ENCODE peak calls at places on chromosomes 2 and 18, in four cellular contexts. V is lower lobe of right lung, Z is heart left ventricle, S is Peyer's patch. J is an unnamed sample. For H3K4me1 and H3K36me3, the result is how much of the 10 kb centered on the place peaks cover.

GRCh38 chr2:121530210-121530562 is 494 bp upstream of the RNU4ATAC start:
- DNase-seq in Z (peak), V (peak), S (no peak), J (peak)

GRCh38 chr2:219965287-219965870 is 337.9 kb downstream of the SLC4A3 start:
- DNase-seq in V (no peak), Z (no peak), S (no peak), J (no peak)

GRCh38 chr2:201263774-201264173 is 3.4 kb downstream of the CASP8 start:
- DNase-seq in S (no peak), V (no peak), Z (no peak), J (no peak)

GRCh38 chr2:134398300-134398699 is 144.4 kb downstream of the MGAT5 start:
- DNase-seq in Z (no peak), S (no peak), V (no peak), J (no peak)

GRCh38 chr2:101731221-101732054 is 33.9 kb downstream of the MAP4K4 start:
- DNase-seq in V (no peak), S (no peak), Z (no peak), J (no peak)

GRCh38 chr2:200735061-200735460 is 76.6 kb upstream of the BZW1 start:
- DNase-seq in S (no peak), V (no peak), Z (no peak), J (no peak)

GRCh38 chr2:158414538-158414937 is 42.0 kb downstream of the CCDC148 start:
- DNase-seq in Z (no peak), S (no peak), V (no peak), J (no peak)

GRCh38 chr2:239393401-239393940 is 7.3 kb downstream of the HDAC4 start:
- DNase-seq in V (peak), S (no peak), Z (peak), J (peak)

GRCh38 chr2:205198130-205198505 is 484.2 kb upstream of the NRP2 start:
- DNase-seq in S (no peak), V (no peak), Z (peak), J (no peak)

GRCh38 chr2:216535454-216535995 is 36.9 kb downstream of the RPL37A start:
- DNase-seq in V (peak), Z (peak), S (no peak), J (peak)

GRCh38 chr2:100895402-100895801 is 75.5 kb downstream of the NPAS2 start:
- DNase-seq in V (no peak), S (no peak), Z (peak), J (no peak)

GRCh38 chr18:73708596-73708995 is 439.0 kb downstream of the FBXO15 start:
- DNase-seq in S (no peak), Z (no peak), V (no peak), J (no peak)
- H3K4me3 ChIP-seq in S (no peak), Z (no peak), V (no peak), J (no peak)

GRCh38 chr2:30262716-30263309 is 31.5 kb downstream of the LBH start:
- DNase-seq in V (no peak), S (no peak), Z (no peak), J (no peak)
- H3K4me1 ChIP-seq in V (under half), S (under half), Z (under half), J (under half)

GRCh38 chr2:127283275-127283674 is 10.7 kb downstream of the ERCC3 start:
- DNase-seq in S (no peak), Z (no peak), V (no peak), J (no peak)
- H3K36me3 ChIP-seq in S (half or more), Z (half or more), V (half or more), J (under half)

DNA sequence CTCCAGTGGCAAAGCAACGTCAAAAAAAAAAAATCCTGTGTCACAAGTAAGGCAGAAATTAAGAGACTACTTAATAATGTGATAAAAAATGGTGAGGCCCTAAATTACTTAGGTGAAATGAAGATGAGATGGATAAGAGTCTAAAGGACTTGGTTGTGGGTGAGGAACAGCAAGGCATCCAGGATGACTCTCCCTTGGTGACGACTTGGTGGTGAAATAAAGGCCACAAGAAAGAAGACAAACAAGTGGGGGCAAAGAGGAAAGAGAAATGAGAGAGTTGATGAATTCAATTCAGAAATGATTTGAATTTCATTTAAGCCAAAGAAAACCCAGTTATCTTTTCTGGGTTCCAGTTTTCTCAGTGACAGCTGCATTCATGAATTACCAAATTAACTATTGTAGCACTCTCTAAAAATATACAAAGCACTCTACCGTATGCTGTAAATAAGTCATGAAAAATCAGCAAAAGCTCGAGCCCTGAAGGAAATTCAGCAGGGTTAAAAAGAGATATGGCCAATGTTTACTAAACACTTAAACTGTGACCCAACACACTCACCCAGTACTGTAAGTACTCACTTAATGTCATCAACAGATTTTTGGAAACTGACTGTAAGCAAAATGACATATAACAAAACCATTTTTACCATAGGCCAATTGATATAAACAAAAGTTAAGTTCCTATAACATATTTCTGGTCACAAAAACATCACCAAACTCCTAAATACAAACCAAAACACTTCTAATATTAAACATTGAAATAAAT is 1.4 kb downstream of the METTL8 start:
- DNase-seq in Z (no peak), S (no peak), V (no peak), J (no peak)
- H3K4me3 ChIP-seq in Z (no peak), S (no peak), V (no peak), J (no peak)

GRCh38 chr2:146992466-146992865 is 852.4 kb upstream of the ACVR2A start:
- DNase-seq in S (no peak), Z (no peak), V (no peak), J (no peak)

GRCh38 chr2:147002256-147002655 is 842.6 kb upstream of the ACVR2A start:
- DNase-seq in Z (no peak), S (no peak), V (no peak), J (no peak)

GRCh38 chr2:146997488-146997887 is 847.3 kb upstream of the ACVR2A start:
- DNase-seq in V (no peak), Z (no peak), S (no peak), J (no peak)

GRCh38 chr2:146994246-146994645 is 850.6 kb upstream of the ACVR2A start:
- DNase-seq in S (no peak), Z (no peak), V (no peak), J (no peak)

DNA sequence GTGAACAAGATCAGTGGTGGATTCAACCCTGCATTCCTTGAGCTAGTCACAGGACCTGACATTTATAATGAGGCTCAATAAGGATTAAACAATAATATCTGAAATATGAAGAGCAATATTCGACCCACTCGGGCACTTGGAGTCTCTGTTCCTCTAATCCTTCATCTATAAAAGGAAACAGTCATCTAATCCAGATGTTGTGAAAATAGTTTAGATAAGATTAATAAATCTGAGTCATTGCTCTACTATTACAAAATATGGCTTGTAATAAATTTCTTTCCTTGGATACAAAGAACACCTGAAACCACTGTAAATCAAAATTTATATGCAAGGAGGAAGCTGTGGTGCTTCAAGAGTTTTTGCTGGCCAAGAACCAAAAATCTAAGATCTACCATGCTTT is 846.9 kb upstream of the ACVR2A start:
- DNase-seq in V (no peak), Z (no peak), S (no peak), J (no peak)
- H3K4me1 ChIP-seq in V (under half), Z (under half), S (under half), J (under half)

DNA sequence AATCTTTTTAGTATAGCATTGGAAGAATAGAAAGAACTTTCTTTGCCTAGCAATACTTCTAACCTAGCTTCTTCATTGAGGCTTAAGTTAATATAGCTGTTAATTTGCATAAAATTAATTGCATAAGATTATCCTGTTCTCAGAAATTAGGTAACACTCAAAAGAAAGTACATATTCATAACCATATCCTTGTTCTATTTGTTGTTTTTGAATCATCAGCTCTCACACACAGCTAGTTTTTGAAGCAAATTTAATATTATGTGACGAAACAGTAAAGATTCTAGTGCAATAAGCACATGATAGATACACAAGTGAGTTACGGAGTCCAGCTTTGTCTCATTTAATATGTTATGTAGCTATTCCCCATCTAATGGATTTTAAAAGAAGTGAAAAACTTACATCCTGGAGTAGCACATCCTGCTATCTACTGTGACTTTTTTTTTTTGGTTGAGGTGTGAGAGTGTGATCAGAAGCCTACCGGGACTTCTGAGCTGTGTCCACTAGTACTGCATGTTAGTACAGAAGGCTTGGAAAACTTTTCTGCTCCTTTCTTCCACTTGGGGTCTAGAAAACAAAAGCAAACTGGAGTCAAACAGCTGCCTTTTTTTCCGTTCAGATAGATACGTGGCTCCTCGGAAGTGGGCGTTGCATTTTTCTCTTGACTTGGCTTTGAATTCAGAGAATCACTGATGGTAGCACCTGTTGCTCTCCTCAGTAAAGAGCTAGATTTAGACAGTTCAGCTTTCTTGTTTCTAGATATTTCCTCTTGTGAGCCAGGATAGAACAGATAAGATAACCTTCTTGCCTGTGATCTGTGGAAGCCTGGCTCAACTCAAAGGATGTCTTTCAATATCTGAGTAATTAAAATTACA is 27.2 kb downstream of the KDM3A start:
- DNase-seq in V (no peak), S (no peak), Z (no peak), J (no peak)
- H3K36me3 ChIP-seq in V (half or more), S (half or more), Z (half or more), J (under half)

GRCh38 chr2:104584393-104584792 is 269.5 kb upstream of the POU3F3 start:
- DNase-seq in V (no peak), Z (no peak), S (no peak), J (no peak)
- H3K4me3 ChIP-seq in V (no peak), Z (no peak), S (no peak), J (no peak)

DNA sequence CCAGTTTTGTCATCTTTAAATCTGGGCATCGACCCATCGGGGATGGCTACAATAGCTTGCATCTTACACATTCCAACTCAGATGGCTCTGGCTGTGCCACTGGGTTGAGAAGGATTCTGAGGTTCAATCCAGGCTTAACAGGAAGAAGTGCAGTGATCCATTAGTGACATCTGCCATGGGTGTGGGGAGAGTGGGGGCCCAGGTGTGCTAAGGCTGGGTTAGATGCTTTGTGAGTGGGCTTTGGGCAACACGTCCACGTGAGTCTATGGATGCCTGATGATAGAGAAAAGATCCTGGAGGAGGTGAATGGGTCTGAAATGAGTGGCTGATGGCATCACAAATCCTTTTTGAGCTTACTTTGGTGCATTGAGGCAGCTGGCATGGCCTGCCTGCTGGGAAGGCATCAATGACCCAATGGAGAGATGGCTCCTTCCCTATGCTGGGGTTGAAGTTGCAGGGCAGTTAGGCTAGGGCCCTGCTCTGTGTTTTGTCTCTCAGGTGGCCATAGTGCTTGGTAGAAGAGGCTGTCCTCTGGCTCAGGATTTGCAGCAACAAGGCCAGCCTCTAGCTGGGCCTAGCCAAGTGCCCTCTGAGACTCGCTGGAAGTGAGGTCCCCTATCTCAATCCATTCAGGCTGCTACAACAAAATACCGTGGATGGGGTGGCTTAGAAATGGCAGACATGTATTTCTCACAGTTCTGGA is 56.7 kb downstream of the HS1BP3 start:
- DNase-seq in S (no peak), V (no peak), Z (no peak), J (no peak)
- H3K4me1 ChIP-seq in S (under half), V (half or more), Z (under half), J (under half)

DNA sequence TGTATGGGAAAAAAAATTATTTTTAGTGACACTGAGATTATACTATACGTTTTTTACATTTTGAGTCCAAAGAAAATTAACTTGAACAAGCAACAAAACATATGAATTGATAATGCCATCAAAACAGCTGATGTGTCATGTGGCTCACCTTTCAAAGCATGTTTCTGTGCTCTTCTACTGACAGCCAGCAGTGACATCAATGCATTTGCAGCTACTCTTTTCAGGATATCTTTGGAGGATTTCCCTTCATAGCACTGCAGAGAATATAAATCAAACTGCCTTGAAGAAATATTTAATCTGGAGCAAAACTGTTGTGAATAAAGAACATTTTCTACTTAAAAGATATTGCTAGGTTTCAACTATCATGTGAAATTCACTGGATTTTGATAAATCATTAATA is 83.1 kb upstream of the CD226 start:
- DNase-seq in Z (no peak), V (no peak), S (no peak), J (no peak)
- H3K36me3 ChIP-seq in Z (under half), V (under half), S (under half), J (under half)

GRCh38 chr2:38598200-38598990 is 4.3 kb downstream of the HNRNPLL start:
- DNase-seq in V (no peak), S (no peak), Z (no peak), J (no peak)

GRCh38 chr2:38597115-38597514 is 5.6 kb downstream of the HNRNPLL start:
- DNase-seq in Z (no peak), V (no peak), S (no peak), J (no peak)

GRCh38 chr2:38599706-38600105 is 3.0 kb downstream of the HNRNPLL start:
- DNase-seq in S (no peak), Z (no peak), V (no peak), J (no peak)

GRCh38 chr2:38600242-38600891 is 2.4 kb downstream of the HNRNPLL start:
- DNase-seq in S (no peak), Z (no peak), V (no peak), J (no peak)

GRCh38 chr2:38598991-38599295 is 3.8 kb downstream of the HNRNPLL start:
- DNase-seq in S (no peak), V (no peak), Z (no peak), J (no peak)
- H3K4me3 ChIP-seq in S (no peak), V (peak), Z (peak), J (no peak)